ENCODE peak calls at places on chromosomes 3 and 15, in six cellular contexts. J is neuronal stem cell, T is NCI-H460, A is NCI-H774, S is foreskin fibroblast, Y is epithelial cell of prostate. P is an unnamed sample.
A peak's percentile ranks its signal among the peaks of the same experiment; 100 is the strongest.

GRCh38 chr3:104150724-104151123 is 1216.0 kb upstream of the ALCAM start:
- DNase-seq in J (no peak), S (no peak), A (no peak), T (no peak), Y (no peak), P (no peak)

GRCh38 chr15:48550822-48551525 is 94.5 kb downstream of the FBN1 start:
- DNase-seq in J (no peak), T (no peak), S (no peak), Y (no peak), A (no peak), P (no peak)

GRCh38 chr3:185318136-185318535 is 44.8 kb upstream of the MAP3K13 start:
- DNase-seq in T (peak; percentile 65), J (no peak), A (peak; percentile 17), Y (peak; percentile 79), S (no peak), P (no peak)

GRCh38 chr3:192812736-192813383 is 85.5 kb upstream of the FGF12 start:
- DNase-seq in S (peak; percentile 52), J (peak; percentile 56), Y (no peak), A (peak; percentile 61), T (peak; percentile 45), P (peak; percentile 67)

GRCh38 chr15:57784081-57784488 is 77.6 kb downstream of the POLR2M start:
- DNase-seq in Y (no peak), J (no peak), A (no peak), S (peak; percentile 51), T (no peak), P (peak; percentile 25)

GRCh38 chr3:25457642-25458419 is 29.8 kb downstream of the RARB start:
- DNase-seq in T (no peak), S (peak; percentile 9), A (no peak), Y (no peak), J (no peak), P (no peak)

GRCh38 chr15:67399925-67400324 is 121.0 kb upstream of the C15orf61 start:
- DNase-seq in S (no peak), J (no peak), A (no peak), T (no peak), Y (no peak), P (no peak)

GRCh38 chr3:10332481-10333358 is 11.8 kb upstream of the SEC13 start:
- DNase-seq in T (no peak), A (no peak), S (no peak), J (no peak), Y (no peak), P (no peak)

GRCh38 chr3:179071161-179071568 is 444 bp downstream of the ZMAT3 start:
- DNase-seq in S (no peak), A (no peak), T (no peak), J (no peak), Y (no peak), P (peak; percentile 62)

GRCh38 chr15:93384886-93385285 is 295.9 kb upstream of the RGMA start:
- DNase-seq in J (no peak), Y (no peak), S (no peak), T (no peak), A (no peak), P (no peak)

GRCh38 chr3:183260167-183260904 is 7.3 kb downstream of the B3GNT5 start:
- DNase-seq in T (no peak), S (no peak), J (no peak), A (no peak), Y (no peak), P (no peak)

GRCh38 chr3:196966526-196967401 is 1.9 kb downstream of the PIGZ start:
- DNase-seq in T (no peak), A (no peak), Y (no peak), J (no peak), S (no peak), P (no peak)

GRCh38 chr3:25038907-25039306 is 389.2 kb upstream of the RARB start:
- DNase-seq in J (no peak), T (no peak), A (no peak), S (no peak), Y (no peak), P (no peak)

GRCh38 chr3:65914032-65914739 is 124.5 kb downstream of the MAGI1 start:
- DNase-seq in A (no peak), Y (no peak), J (no peak), S (no peak), T (no peak), P (no peak)

GRCh38 chr15:77974098-77974414 is 103.5 kb downstream of the TBC1D2B start:
- DNase-seq in Y (no peak), A (no peak), S (peak; percentile 64), J (no peak), T (no peak), P (peak; percentile 51)

GRCh38 chr3:113912551-113913246 is 35.1 kb upstream of the ZDHHC23 start:
- DNase-seq in A (peak; percentile 13), T (peak; percentile 44), Y (peak; percentile 53), J (peak; percentile 29), S (peak; percentile 46), P (peak; percentile 77)

GRCh38 chr3:137770066-137770805 is 6.1 kb downstream of the SOX14 start:
- DNase-seq in J (no peak), S (peak; percentile 7), Y (no peak), T (no peak), A (no peak), P (no peak)

GRCh38 chr3:141051641-141052569 is 758 bp downstream of the SPSB4 start:
- DNase-seq in Y (no peak), J (peak; percentile 72), T (no peak), A (no peak), S (peak; percentile 4), P (no peak)

P was measured in dermis microvascular lymphatic vessel endothelial cell.